ENCODE peak calls at places on chromosomes 16 and 17, in ten cellular contexts. E is A549, O is tibial nerve, C is stomach, F is IMR-90, J is ovary, N is breast epithelium, V is Peyer's patch, U is esophagus squamous epithelium, Z is HepG2. K is an unnamed sample.
A peak's percentile ranks its signal among the peaks of the same experiment; 100 is the strongest.

GRCh38 chr16:47260496-47260895 is 116.8 kb upstream of the NETO2 start:
- DNase-seq in O (no peak), C (no peak), E (no peak), Z (no peak), U (no peak), N (no peak), J (no peak), F (no peak), V (no peak), K (no peak)

GRCh38 chr17:76145231-76146052 is 4.4 kb upstream of the FOXJ1 start:
- DNase-seq in J (no peak), F (no peak), E (no peak), C (no peak), O (no peak), Z (no peak), N (no peak), V (peak; percentile 84), U (no peak), K (peak; percentile 55)

GRCh38 chr16:11139624-11140375 is 116.2 kb downstream of the SOCS1 start:
- DNase-seq in O (no peak), N (no peak), C (no peak), U (no peak), Z (peak; percentile 62), J (no peak), E (no peak), V (peak; percentile 67), F (no peak), K (no peak)

GRCh38 chr17:40328386-40328766 is 19.4 kb downstream of the RARA start:
- DNase-seq in U (no peak), F (no peak), Z (no peak), C (no peak), V (no peak), N (no peak), E (no peak), O (no peak), J (no peak), K (no peak)

GRCh38 chr17:12691173-12691572 is 25.5 kb downstream of the MYOCD start:
- DNase-seq in Z (no peak), U (no peak), O (peak; percentile 58), E (no peak), J (no peak), F (peak; percentile 53), C (no peak), N (no peak), V (no peak), K (no peak)

GRCh38 chr17:57946798-57947358 is 8.3 kb downstream of the CUEDC1 start:
- DNase-seq in E (peak; percentile 66), J (peak; percentile 49), O (no peak), Z (peak; percentile 80), V (peak; percentile 70), F (peak; percentile 78), C (peak; percentile 63), U (no peak), N (no peak), K (no peak)

GRCh38 chr17:47789611-47790520 is 31.7 kb downstream of the OSBPL7 start:
- DNase-seq in C (peak; percentile 62), Z (no peak), V (peak; percentile 69), O (peak; percentile 19), F (peak; percentile 38), N (no peak), E (peak; percentile 79), J (peak; percentile 49), U (no peak), K (no peak)

GRCh38 chr16:84369938-84370627 is 1.7 kb downstream of the ATP2C2 start:
- DNase-seq in J (no peak), C (no peak), O (no peak), E (no peak), N (no peak), Z (no peak), U (no peak), F (no peak), V (peak; percentile 66), K (no peak)

GRCh38 chr17:16189791-16190348 is 25.5 kb downstream of the NCOR1 start:
- DNase-seq in O (no peak), Z (no peak), F (no peak), N (no peak), J (no peak), E (no peak), C (no peak), U (no peak), V (no peak), K (no peak)

GRCh38 chr17:34974794-34975428 is 5.4 kb upstream of the LIG3 start:
- DNase-seq in E (no peak), C (no peak), O (no peak), U (no peak), J (no peak), V (no peak), N (no peak), F (no peak), Z (no peak), K (no peak)

GRCh38 chr16:10888320-10888937 is 11.4 kb downstream of the CIITA start:
- DNase-seq in V (peak; percentile 77), N (no peak), J (no peak), F (no peak), U (no peak), O (no peak), Z (no peak), E (no peak), C (no peak), K (no peak)

GRCh38 chr16:89623511-89624232 is 10.2 kb downstream of the DPEP1 start:
- DNase-seq in E (no peak), F (no peak), C (no peak), Z (peak; percentile 40), U (no peak), N (no peak), J (no peak), O (no peak), V (no peak), K (no peak)

GRCh38 chr17:45839442-45839841 is 5.2 kb upstream of the SPPL2C start:
- DNase-seq in C (no peak), E (no peak), N (no peak), Z (no peak), O (no peak), J (no peak), F (no peak), U (no peak), V (no peak), K (no peak)

GRCh38 chr17:74786411-74787097 is 10.4 kb upstream of the NAT9 start:
- DNase-seq in U (no peak), V (no peak), N (no peak), F (no peak), O (peak; percentile 25), J (no peak), C (no peak), Z (no peak), E (no peak), K (no peak)

GRCh38 chr17:45334701-45335677 is 18.2 kb upstream of the MAP3K14 start:
- DNase-seq in C (no peak), E (no peak), N (no peak), F (no peak), O (no peak), V (peak; percentile 17), U (no peak), J (peak; percentile 3), Z (no peak), K (peak; percentile 31)

GRCh38 chr16:22687031-22687530 is 126.9 kb upstream of the HS3ST2 start:
- DNase-seq in C (no peak), Z (no peak), F (no peak), E (no peak), U (no peak), J (no peak), O (no peak), V (no peak), N (no peak), K (no peak)

DNA sequence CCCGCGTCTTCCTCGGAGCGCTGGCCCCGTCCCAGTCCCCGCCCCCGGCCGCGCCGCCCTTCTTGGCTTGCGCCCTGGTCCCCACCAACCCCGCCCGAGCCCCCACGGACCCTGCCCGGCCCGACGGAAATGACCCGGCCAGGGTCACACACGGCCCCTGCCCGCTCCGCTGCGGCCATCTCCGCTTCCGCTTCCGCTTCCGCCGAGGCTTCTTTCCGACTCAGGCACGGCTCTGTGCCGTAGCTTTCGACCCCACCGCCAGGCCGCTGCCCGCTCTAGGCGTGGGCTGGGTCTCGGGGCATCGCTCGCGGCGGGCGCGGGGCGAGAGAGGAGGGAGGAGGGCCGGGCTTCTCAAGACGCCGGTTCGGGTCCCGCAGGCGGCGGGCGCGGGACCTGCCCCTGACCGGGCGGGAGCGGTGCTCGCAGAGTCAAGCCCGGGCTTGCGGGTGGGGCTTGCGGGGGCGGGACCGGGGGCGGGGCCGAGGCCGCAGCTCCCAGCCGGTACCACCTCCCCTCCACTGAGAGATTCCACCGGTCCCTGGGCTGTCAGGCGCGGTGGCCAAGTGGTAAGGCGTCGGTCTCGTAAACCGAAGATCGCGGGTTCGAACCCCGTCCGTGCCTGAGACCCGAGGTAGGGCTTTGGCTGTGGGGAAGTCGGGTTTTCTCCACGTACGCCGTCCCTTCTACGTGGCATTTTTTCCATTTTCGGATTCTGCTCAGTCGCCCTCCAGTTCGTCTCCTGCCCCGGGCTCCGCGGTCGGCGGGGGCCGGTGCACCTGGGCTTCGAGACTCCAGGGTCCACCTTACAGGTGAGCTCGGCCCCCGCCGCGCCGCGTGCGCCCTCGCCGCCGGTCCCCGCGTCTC is 158.3 kb downstream of the RAB11FIP4 start:
- DNase-seq in F (peak; percentile 92), C (peak; percentile 96), O (peak; percentile 89), V (peak; percentile 96), J (peak; percentile 93), E (peak; percentile 95), Z (peak; percentile 84), U (peak; percentile 62), N (peak; percentile 88), K (peak; percentile 96)
- TF ChIP-seq POLR2A in F (no peak), C (no peak), O (peak; percentile 23), V (peak; percentile 54), J (peak; percentile 44), E (peak; percentile 63), Z (peak; percentile 85), U (no peak), N (no peak), K (no peak)

DNA sequence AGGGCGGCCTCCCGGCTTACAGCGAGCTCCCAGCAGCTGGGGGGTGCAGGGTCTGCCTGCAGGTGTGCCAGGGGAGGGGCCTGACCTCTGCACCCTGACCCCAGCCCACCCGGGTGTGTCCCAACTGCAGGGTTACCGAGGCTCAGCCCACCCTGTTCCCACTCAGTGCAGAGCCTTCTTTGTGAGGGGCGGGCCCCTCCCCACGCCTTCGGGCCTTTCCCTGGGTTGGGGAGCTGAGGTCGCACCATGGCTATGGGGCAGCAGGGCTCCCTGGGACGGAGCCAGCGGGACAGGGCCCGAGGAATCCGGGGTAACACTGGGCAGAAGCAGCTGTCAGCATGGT is 17.1 kb downstream of the CACNA1H start:
- DNase-seq in Z (no peak), C (no peak), E (no peak), J (no peak), V (no peak), F (no peak), O (no peak), U (no peak), N (no peak), K (no peak)
- H3K4me1 ChIP-seq in Z (peaks cover 11% of the 10 kb centered on the region), C (peaks cover 77% of the 10 kb centered on the region), E (peaks cover 22% of the 10 kb centered on the region), J (peaks cover 45% of the 10 kb centered on the region), V (no peaks in the 10 kb centered on the region), F (peaks cover 17% of the 10 kb centered on the region), O (no peaks in the 10 kb centered on the region), U (no peaks in the 10 kb centered on the region), N (no peaks in the 10 kb centered on the region), K (no peaks in the 10 kb centered on the region)

GRCh38 chr17:49739662-49740271 is 24.2 kb downstream of the FAM117A start:
- DNase-seq in C (peak; percentile 84), N (peak; percentile 77), Z (peak; percentile 36), F (peak; percentile 16), V (peak; percentile 98), O (peak; percentile 80), J (peak; percentile 69), E (no peak), U (peak; percentile 69), K (peak; percentile 88)
- TF ChIP-seq POLR2A in C (no peak), N (no peak), Z (no peak), F (no peak), V (no peak), O (no peak), J (no peak), E (no peak), U (no peak), K (no peak)

GRCh38 chr16:28181557-28181914 is 30.2 kb downstream of the XPO6 start:
- DNase-seq in C (peak; percentile 35), N (no peak), E (peak; percentile 71), Z (peak; percentile 88), J (no peak), O (no peak), F (peak; percentile 97), U (no peak), V (peak; percentile 65), K (no peak)
- H3K4me1 ChIP-seq in C (peaks cover 71% of the 10 kb centered on the region), N (no peaks in the 10 kb centered on the region), E (peaks cover 47% of the 10 kb centered on the region), Z (peaks cover 35% of the 10 kb centered on the region), J (peaks cover 19% of the 10 kb centered on the region), O (peaks cover 37% of the 10 kb centered on the region), F (peaks cover 31% of the 10 kb centered on the region), U (peaks cover 11% of the 10 kb centered on the region), V (peaks cover 6% of the 10 kb centered on the region), K (peaks cover 30% of the 10 kb centered on the region)

K was measured in suprapubic skin.